ENCODE peak calls at places on chromosomes 4 and X, in five cellular contexts. K, Z, C, I and L are unnamed samples.

GRCh38 chrX:102085706-102086105 is 39.8 kb upstream of the TCEAL2 start:
- DNase-seq in K (no peak), Z (no peak), C (no peak), I (no peak), L (no peak)

GRCh38 chr4:158670975-158671664 is 567 bp downstream of the C4orf46 start:
- DNase-seq in Z (peak), I (peak), K (peak), C (peak), L (no peak)

GRCh38 chr4:104494822-104495559 is at the start of gene CXXC4:
- DNase-seq in C (peak), K (peak), I (no peak), Z (peak), L (no peak)

GRCh38 chr4:41290486-41290885 is 33.8 kb downstream of the UCHL1 start:
- DNase-seq in C (no peak), Z (no peak), K (no peak), I (no peak), L (no peak)

GRCh38 chr4:94461506-94461905 is 9.8 kb downstream of the PDLIM5 start:
- DNase-seq in C (no peak), I (no peak), Z (no peak), K (no peak), L (no peak)

GRCh38 chr4:12296366-12296765 is 867.7 kb upstream of the HS3ST1 start:
- DNase-seq in K (no peak), C (no peak), I (no peak), Z (no peak), L (no peak)

GRCh38 chr4:16731776-16732380 is 166.6 kb downstream of the LDB2 start:
- DNase-seq in C (no peak), K (no peak), Z (no peak), I (no peak), L (no peak)

GRCh38 chrX:77293331-77293995 is 153.7 kb upstream of the FGF16 start:
- DNase-seq in K (no peak), I (no peak), C (no peak), Z (no peak), L (no peak)

GRCh38 chr4:60989141-60989540 is 211.0 kb upstream of the ADGRL3 start:
- DNase-seq in I (no peak), Z (no peak), C (no peak), K (no peak), L (no peak)

GRCh38 chrX:5537098-5537497 is 691.6 kb downstream of the NLGN4X start:
- DNase-seq in C (no peak), Z (no peak), K (no peak), I (no peak), L (no peak)

GRCh38 chr4:112348488-112349158 is 51.5 kb downstream of the ALPK1 start:
- DNase-seq in K (peak), C (peak), I (no peak), Z (peak), L (no peak)

GRCh38 chr4:76748649-76749048 is 149.3 kb downstream of the SOWAHB start:
- DNase-seq in I (no peak), K (peak), Z (no peak), C (no peak), L (no peak)

GRCh38 chr4:40234519-40235039 is 37.7 kb downstream of the RHOH start:
- DNase-seq in I (no peak), Z (no peak), K (no peak), C (no peak), L (no peak)

GRCh38 chr4:12881945-12882589 is 602.1 kb downstream of the RAB28 start:
- DNase-seq in Z (no peak), K (no peak), I (no peak), C (no peak), L (no peak)

GRCh38 chrX:129959493-129959832 is 23.0 kb upstream of the BCORL1 start:
- DNase-seq in K (no peak), I (no peak), Z (peak), C (no peak), L (no peak)

GRCh38 chrX:13000311-13000811 is 25.5 kb downstream of the TMSB4X start:
- DNase-seq in K (no peak), C (no peak), Z (no peak), I (peak), L (no peak)

GRCh38 chr4:10701702-10702460 is 17.3 kb upstream of the CLNK start:
- DNase-seq in I (no peak), Z (no peak), K (no peak), C (no peak), L (no peak)

GRCh38 chr4:53905281-53905934 is 159.0 kb downstream of the CHIC2 start:
- DNase-seq in Z (no peak), K (peak), I (no peak), C (no peak), L (no peak)

GRCh38 chr4:6095897-6096296 is 77.7 kb upstream of the C4orf50 start:
- DNase-seq in C (no peak), K (no peak), I (no peak), Z (no peak), L (no peak)

GRCh38 chr4:88211473-88212252 is 53.2 kb upstream of the ABCG2 start:
- DNase-seq in K (peak), C (peak), Z (peak), I (no peak), L (peak)

GRCh38 chr4:80011636-80012236 is 61.3 kb downstream of the ANTXR2 start:
- DNase-seq in Z (no peak), I (no peak), K (no peak), C (no peak), L (no peak)

GRCh38 chr4:38002451-38003071 is 42.4 kb downstream of the PTTG2 start:
- DNase-seq in K (no peak), C (no peak), I (no peak), Z (no peak), L (no peak)

GRCh38 chrX:77597090-77597489 is 149.9 kb downstream of the FGF16 start:
- DNase-seq in K (no peak), I (no peak), Z (peak), C (no peak), L (no peak)

GRCh38 chr4:137430171-137430570 is 102.1 kb downstream of the PCDH18 start:
- DNase-seq in Z (no peak), I (no peak), C (no peak), K (no peak), L (no peak)

GRCh38 chr4:182265881-182266280 is 22.7 kb downstream of the TENM3 start:
- DNase-seq in Z (no peak), C (peak), I (no peak), K (peak), L (peak)

GRCh38 chr4:81352476-81352875 is 119.2 kb downstream of the RASGEF1B start:
- DNase-seq in K (no peak), C (no peak), Z (no peak), I (no peak), L (no peak)

GRCh38 chrX:101171883-101172400 is 47.6 kb upstream of the DRP2 start:
- DNase-seq in K (no peak), I (no peak), C (no peak), Z (no peak), L (no peak)

GRCh38 chr4:78748361-78748760 is 27.8 kb upstream of the BMP2K start:
- DNase-seq in K (no peak), Z (no peak), C (no peak), I (no peak), L (no peak)

GRCh38 chrX:1196436-1196835 is 16.0 kb downstream of the CRLF2 start:
- DNase-seq in K (no peak), C (no peak), Z (no peak), I (no peak), L (no peak)

GRCh38 chrX:113947548-113947947 is 636.3 kb upstream of the HTR2C start:
- DNase-seq in I (no peak), C (peak), K (peak), Z (peak), L (no peak)

GRCh38 chr4:89640620-89641366 is 196.2 kb downstream of the SNCA start:
- DNase-seq in K (peak), Z (no peak), I (no peak), C (peak), L (peak)

GRCh38 chr4:74189331-74190043 is 31.6 kb downstream of the MTHFD2L start:
- DNase-seq in C (peak), K (peak), I (peak), Z (peak), L (peak)

GRCh38 chrX:13669246-13669689 is 16.3 kb downstream of the TCEANC start:
- DNase-seq in Z (peak), C (peak), K (peak), I (peak), L (no peak)

GRCh38 chr4:101356928-101357327 is 9.6 kb upstream of the PPP3CA start:
- DNase-seq in C (peak), I (no peak), Z (no peak), K (peak), L (no peak)

DNA sequence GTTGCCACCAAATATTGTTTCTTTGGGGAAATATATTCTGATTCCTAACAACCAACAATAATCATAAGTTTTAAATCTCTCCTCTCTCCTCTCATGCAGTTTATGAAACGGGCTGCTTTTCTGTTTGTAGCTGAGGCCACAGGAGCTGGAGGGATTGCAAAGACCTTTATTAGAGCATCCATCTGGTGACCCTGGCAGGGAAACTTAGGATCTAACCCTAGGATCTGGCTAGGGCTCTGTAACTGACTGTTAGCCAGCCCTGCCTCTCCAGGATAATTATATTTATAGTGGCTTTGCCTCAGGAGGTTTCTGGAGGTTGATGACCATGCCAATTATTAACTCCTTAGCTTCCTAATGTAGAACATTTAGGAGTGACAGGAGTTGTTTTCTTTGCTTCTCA is 57.0 kb downstream of the SMAD1 start:
- DNase-seq in K (no peak), C (no peak), Z (no peak), I (no peak), L (no peak)
- TF ChIP-seq ZNF274 in K (no peak), C (no peak), Z (no peak), I (no peak), L (no peak)

GRCh38 chrX:38664285-38664684 is 102.9 kb downstream of the TSPAN7 start:
- DNase-seq in C (peak), I (no peak), K (peak), Z (peak), L (peak)
- TF ChIP-seq ZNF274 in C (no peak), I (no peak), K (no peak), Z (no peak), L (no peak)

DNA sequence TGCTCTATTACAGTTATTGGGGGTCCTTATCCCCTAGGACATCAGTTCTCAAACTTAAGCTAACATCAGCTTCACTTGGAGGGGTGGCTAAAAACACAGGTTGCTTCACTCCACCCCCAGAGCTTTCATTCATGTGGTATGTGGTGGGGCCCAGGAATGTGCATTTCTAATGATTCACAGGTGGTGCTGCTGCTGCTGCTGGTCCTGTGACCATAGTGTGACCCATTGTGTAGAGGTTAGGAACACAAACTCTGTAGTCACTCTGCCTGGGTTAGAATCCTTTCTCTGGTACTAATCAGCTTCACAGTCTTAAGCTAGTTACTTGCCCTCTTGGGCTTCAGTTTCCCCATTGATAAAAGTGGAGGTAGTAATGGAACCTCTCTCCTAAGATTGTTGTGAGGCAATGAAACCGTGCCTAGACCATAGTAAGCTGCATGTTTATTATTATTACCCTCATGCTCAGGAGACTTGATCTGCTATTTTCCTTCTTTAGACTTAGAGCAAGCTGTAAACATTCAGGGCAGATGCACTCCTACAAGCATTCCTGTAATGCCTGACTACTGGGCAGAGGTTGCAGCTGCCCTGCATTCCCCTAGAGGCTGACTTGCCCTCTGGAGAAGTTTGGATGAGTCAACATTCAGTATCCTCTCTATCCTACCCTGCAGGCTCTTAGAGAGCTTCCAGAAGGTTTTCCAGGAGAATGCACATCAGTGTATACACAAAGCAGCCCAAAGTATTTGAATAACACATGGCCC is 94.1 kb upstream of the ACSL4 start:
- DNase-seq in I (no peak), C (no peak), K (peak), Z (no peak), L (peak)
- TF ChIP-seq ZNF274 in I (no peak), C (no peak), K (no peak), Z (no peak), L (no peak)

GRCh38 chrX:68432648-68433047 is 647 bp downstream of the OPHN1 start:
- DNase-seq in K (no peak), Z (peak), I (no peak), C (no peak), L (no peak)

GRCh38 chrX:68429216-68429615 is 4.1 kb downstream of the OPHN1 start:
- DNase-seq in K (no peak), Z (no peak), C (no peak), I (no peak), L (no peak)

GRCh38 chrX:68424719-68425118 is 8.6 kb downstream of the OPHN1 start:
- DNase-seq in C (no peak), K (no peak), I (no peak), Z (no peak), L (no peak)

GRCh38 chrX:68431836-68432235 is 1.5 kb downstream of the OPHN1 start:
- DNase-seq in K (no peak), C (no peak), I (no peak), Z (no peak), L (no peak)

DNA sequence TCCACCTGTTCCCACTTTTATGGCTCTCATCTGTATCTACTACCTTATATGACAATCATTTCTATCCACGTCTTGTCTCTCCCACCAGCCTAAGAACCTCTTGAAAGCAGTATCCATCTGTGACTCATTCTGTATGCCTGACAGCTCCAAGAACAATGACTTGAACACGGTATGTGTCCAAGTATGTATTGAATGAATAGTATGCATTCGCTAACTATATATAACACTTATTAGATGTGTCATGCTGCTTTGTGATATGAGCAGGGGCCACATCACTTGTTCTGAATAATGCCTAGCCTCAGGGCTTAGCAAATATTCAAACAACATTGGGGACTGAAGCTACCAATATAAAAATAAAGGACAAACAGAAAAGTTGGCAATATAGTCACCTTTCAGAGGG is 4.9 kb downstream of the OPHN1 start:
- DNase-seq in C (no peak), Z (no peak), K (no peak), I (no peak), L (no peak)
- TF ChIP-seq ZNF274 in C (no peak), Z (no peak), K (no peak), I (no peak), L (no peak)

DNA sequence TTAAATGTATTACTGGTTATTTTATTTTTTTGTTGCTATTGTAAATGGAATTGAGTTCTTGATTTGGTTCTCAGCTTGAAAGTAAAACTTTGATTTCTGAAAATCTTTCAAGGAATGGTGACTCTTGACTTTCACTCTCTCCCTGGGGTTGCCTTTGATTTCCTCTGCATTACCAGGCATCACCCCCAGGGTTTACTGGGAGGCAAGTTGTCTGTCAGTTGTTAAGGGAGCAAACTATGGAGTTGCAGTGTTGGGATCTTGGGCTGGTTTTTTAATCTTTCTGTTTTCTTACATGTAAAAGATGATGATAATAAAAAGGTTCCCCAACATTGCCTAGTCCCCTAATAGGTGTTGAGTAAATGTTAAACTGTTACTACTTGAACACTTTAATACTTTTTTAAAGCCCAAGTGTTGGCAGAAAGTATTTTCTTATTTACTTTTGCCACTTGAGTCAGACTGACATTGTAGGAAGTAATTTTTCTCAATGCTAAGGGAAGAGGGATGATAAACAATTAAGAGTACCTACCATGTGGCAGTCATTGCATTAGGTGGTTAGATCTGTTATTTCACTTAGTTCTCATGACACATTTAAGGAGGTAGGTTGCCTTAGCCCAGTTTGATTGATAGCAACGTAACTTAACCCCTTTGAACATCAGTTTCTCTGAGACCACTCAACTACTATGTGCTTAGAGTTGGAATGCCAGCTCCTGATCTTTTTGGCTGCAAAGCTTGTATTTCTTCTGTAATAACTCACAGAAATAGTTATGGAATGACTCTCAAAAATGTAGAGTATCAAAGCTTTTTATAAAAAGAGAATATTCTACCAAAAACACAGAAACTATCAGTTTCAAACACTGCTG is 67.1 kb downstream of the DCLK2 start:
- DNase-seq in C (no peak), K (no peak), I (no peak), Z (peak), L (no peak)
- TF ChIP-seq ZNF274 in C (no peak), K (no peak), I (no peak), Z (no peak), L (no peak)